ENCODE peak calls at places on chromosomes 16 and 17, in four cellular contexts. O is osteoblast, D is HepG2, C is thoracic aorta. Z is an unnamed sample.

GRCh38 chr17:82888583-82889495 is 49.0 kb upstream of the ZNF750 start:
- DNase-seq in O (no peak), D (peak; percentile 20), C (no peak), Z (peak; percentile 62)

GRCh38 chr17:83200231-83200699 is 120.9 kb downstream of the METRNL start:
- DNase-seq in O (peak; percentile 97), D (no peak), C (peak; percentile 45), Z (no peak)

GRCh38 chr17:69567130-69567529 is 152.6 kb downstream of the MAP2K6 start:
- DNase-seq in O (no peak), D (no peak), C (no peak), Z (no peak)

GRCh38 chr16:47377156-47377555 is 83.7 kb downstream of the ITFG1 start:
- DNase-seq in O (no peak), D (no peak), C (no peak), Z (no peak)

GRCh38 chr16:87636741-87637140 is 34.4 kb downstream of the JPH3 start:
- DNase-seq in O (no peak), D (no peak), C (no peak), Z (no peak)

GRCh38 chr17:11986939-11987329 is 10.3 kb downstream of the ZNF18 start:
- DNase-seq in O (peak; percentile 78), D (peak; percentile 37), C (no peak), Z (no peak)

GRCh38 chr17:41657164-41657754 is 31.4 kb upstream of the EIF1 start:
- DNase-seq in O (peak; percentile 59), D (no peak), C (no peak), Z (no peak)

GRCh38 chr17:19579867-19580565 is 46.4 kb downstream of the SLC47A1 start:
- DNase-seq in O (peak; percentile 92), D (no peak), C (no peak), Z (no peak)

GRCh38 chr16:57307365-57307764 is 22.9 kb upstream of the PLLP start:
- DNase-seq in O (peak; percentile 8), D (no peak), C (no peak), Z (no peak)

GRCh38 chr17:71760062-71760720 is 360.6 kb upstream of the SOX9 start:
- DNase-seq in O (no peak), D (no peak), C (no peak), Z (no peak)

GRCh38 chr17:53979991-53980390 is 157.3 kb downstream of the KIF2B start:
- DNase-seq in O (no peak), D (no peak), C (no peak), Z (no peak)

GRCh38 chr17:65697661-65698060 is 136.2 kb upstream of the AXIN2 start:
- DNase-seq in O (no peak), D (no peak), C (no peak), Z (no peak)

GRCh38 chr16:30741461-30741914 is 6.7 kb upstream of the PHKG2 start:
- DNase-seq in O (peak; percentile 97), D (peak; percentile 61), C (no peak), Z (peak; percentile 70)

GRCh38 chr16:86723699-86724098 is 145.3 kb downstream of the FOXL1 start:
- DNase-seq in O (no peak), D (no peak), C (no peak), Z (no peak)

GRCh38 chr17:29384901-29385300 is 5.3 kb upstream of the TAOK1 start:
- DNase-seq in O (no peak), D (no peak), C (no peak), Z (no peak)

GRCh38 chr16:4021070-4021779 is 95.0 kb downstream of the ADCY9 start:
- DNase-seq in O (peak; percentile 60), D (peak; percentile 79), C (no peak), Z (peak; percentile 92)

GRCh38 chr17:78568494-78569115 is 8.6 kb downstream of the DNAH17 start:
- DNase-seq in O (peak; percentile 66), D (peak; percentile 54), C (no peak), Z (no peak)

GRCh38 chr17:43531955-43532354 is 14.2 kb downstream of the ETV4 start:
- DNase-seq in O (no peak), D (peak; percentile 53), C (no peak), Z (no peak)

GRCh38 chr17:35218901-35219300 is 24.0 kb upstream of the SLFN5 start:
- DNase-seq in O (no peak), D (no peak), C (no peak), Z (no peak)

GRCh38 chr17:13704333-13704732 is 102.6 kb upstream of the HS3ST3A1 start:
- DNase-seq in O (no peak), D (no peak), C (no peak), Z (no peak)

GRCh38 chr17:48960834-48961515 is 7.4 kb downstream of the GIP start:
- DNase-seq in O (no peak), D (peak; percentile 73), C (no peak), Z (no peak)

GRCh38 chr16:57609541-57610401 is 18.7 kb upstream of the ADGRG1 start:
- DNase-seq in O (peak; percentile 71), D (no peak), C (no peak), Z (peak; percentile 19)

GRCh38 chr16:85029413-85029794 is 1.8 kb downstream of the KIAA0513 start:
- DNase-seq in O (peak; percentile 92), D (no peak), C (no peak), Z (no peak)

GRCh38 chr16:51374346-51374745 is 223.3 kb upstream of the SALL1 start:
- DNase-seq in O (no peak), D (no peak), C (no peak), Z (no peak)

GRCh38 chr17:18070861-18071340 is 16.8 kb upstream of the DRG2 start:
- DNase-seq in O (peak; percentile 80), D (no peak), C (no peak), Z (no peak)

DNA sequence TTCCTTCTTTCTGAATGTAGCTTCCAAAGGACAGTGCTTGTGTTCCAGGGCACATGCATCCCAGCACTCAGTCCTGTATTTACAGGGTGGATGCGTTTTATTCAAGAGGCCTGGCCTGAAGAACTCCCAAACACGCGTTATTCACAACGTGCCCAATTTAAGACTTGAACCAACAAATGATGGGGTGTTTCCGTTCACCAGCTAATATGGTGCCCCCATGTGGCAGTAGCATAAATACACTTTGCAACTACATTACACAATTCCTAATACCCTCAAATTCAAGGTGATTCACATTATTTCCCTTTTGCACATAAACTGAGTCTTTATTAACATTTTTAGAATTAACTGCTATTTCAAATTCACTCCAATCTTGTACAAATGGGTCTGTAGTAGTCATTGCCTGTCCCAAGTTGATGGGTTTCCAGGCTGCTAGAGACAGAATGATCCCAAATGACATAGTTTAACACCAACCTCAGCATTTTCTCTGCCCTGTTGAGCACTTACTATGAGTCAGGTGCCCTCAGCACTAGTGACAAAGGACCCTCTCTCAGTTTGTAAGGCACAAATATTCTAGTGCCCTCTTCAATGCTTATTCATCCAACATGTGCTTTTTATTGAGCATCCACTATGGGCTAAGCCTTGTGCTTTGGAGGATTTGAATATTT is 26.9 kb downstream of the HSD17B2 start:
- DNase-seq in O (no peak), D (no peak), C (no peak), Z (no peak)
- TF ChIP-seq CTCF in O (peak; percentile 61), D (peak; percentile 58), C (no peak), Z (no peak)

GRCh38 chr17:40442392-40443195 is 656 bp upstream of the IGFBP4 start:
- DNase-seq in O (peak; percentile 88), D (no peak), C (no peak), Z (peak; percentile 55)

GRCh38 chr17:40443196-40443987 is at the start of gene IGFBP4:
- DNase-seq in O (peak; percentile 95), D (peak; percentile 69), C (no peak), Z (peak; percentile 86)

GRCh38 chr17:40447148-40447644 is 3.9 kb downstream of the IGFBP4 start:
- DNase-seq in O (peak; percentile 71), D (no peak), C (no peak), Z (peak; percentile 47)

GRCh38 chr17:40445769-40446468 is 2.7 kb downstream of the IGFBP4 start:
- DNase-seq in O (peak; percentile 93), D (peak; percentile 55), C (no peak), Z (no peak)

GRCh38 chr17:40443988-40444899 is 994 bp downstream of the IGFBP4 start:
- DNase-seq in O (peak; percentile 60), D (no peak), C (no peak), Z (peak; percentile 49)
- H3K27ac ChIP-seq in O (peak overlapping the region; percentile 75), D (no peak overlapping the region), C (peak overlapping the region; percentile 83), Z (peak overlapping the region; percentile 78)

GRCh38 chr16:1074379-1074649 is 1.8 kb downstream of the SSTR5 start:
- DNase-seq in O (no peak), D (no peak), C (no peak), Z (no peak)

GRCh38 chr16:1075546-1075945 is 3.0 kb downstream of the SSTR5 start:
- DNase-seq in O (no peak), D (no peak), C (no peak), Z (no peak)

GRCh38 chr16:1072526-1073261 is at the start of gene SSTR5:
- DNase-seq in O (no peak), D (no peak), C (no peak), Z (no peak)

GRCh38 chr16:1073262-1073558 is 663 bp downstream of the SSTR5 start:
- DNase-seq in O (no peak), D (no peak), C (no peak), Z (no peak)

DNA sequence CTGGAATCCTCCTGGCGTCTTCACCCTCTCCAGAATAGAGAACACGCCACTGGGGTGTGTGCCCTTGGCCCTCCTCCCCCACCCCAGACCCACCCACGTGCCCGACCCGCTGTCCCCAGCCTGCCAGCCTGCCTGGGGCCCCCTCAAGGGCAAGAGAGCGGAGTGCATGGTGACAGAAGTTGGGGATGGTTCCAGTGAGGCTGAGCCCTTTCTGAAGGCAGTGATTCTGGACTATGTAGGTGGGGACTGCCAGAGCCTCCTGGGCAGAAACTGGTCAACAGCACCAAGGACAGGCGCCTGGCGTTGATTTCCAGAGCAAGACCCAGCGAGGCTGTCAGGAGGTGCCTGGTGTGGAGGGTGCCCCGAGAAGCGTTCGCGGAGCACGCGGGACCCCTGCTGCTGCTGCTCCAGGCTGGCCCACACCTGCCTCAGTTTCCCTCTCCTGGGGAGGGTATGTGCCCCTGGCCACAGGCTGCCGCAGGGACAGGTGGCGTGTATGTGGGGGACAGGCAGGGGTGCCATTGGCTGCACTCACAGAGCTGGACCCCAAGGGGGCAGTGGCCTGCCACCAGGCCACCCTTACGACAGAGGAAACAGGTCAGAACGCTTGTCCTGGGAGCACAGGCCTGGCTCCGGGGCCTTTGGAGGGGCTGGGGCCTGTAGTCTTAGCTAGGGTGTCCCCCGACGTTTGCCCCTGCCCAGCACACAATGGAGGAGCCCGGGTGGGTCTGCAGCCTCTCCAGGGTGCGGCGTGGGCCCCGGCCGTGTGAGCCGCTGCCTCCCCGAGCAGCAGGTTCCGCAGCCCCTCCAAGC is 1.2 kb downstream of the SSTR5 start:
- DNase-seq in O (no peak), D (peak; percentile 58), C (no peak), Z (no peak)
- TF ChIP-seq CTCF in O (no peak), D (peak; percentile 83), C (peak; percentile 30), Z (no peak)

GRCh38 chr17:80751460-80752368 is 207.1 kb downstream of the RPTOR start:
- DNase-seq in O (no peak), D (peak; percentile 72), C (no peak), Z (peak; percentile 38)

GRCh38 chr17:80747469-80747868 is 202.8 kb downstream of the RPTOR start:
- DNase-seq in O (no peak), D (no peak), C (no peak), Z (no peak)

GRCh38 chr17:80751070-80751459 is 206.4 kb downstream of the RPTOR start:
- DNase-seq in O (no peak), D (no peak), C (no peak), Z (no peak)

GRCh38 chr17:80750263-80750662 is 205.6 kb downstream of the RPTOR start:
- DNase-seq in O (no peak), D (no peak), C (no peak), Z (no peak)

DNA sequence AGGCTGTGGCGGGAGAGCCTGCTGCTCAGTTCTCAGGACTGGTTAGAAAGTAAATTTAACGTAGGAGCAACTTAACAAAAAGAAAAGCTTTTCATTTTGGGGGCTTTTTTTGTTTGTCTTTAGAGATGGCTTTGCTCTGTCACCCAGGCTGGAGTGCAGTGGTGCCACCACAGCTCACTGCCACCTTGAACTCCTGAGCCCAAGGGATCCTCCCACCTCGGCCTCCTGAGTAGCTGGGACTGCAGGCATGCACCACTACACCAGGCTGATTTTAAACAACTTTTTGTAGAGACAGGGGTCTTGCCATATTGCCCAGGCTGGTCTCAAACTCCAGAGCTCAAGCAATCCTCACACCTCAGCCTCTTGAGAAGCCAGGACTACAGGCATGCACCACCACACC is 205.0 kb downstream of the RPTOR start:
- DNase-seq in O (no peak), D (no peak), C (no peak), Z (no peak)
- H3K27ac ChIP-seq in O (no peak overlapping the region), D (no peak overlapping the region), C (no peak overlapping the region), Z (no peak overlapping the region)

Z was measured in colonic mucosa.